ENCODE peak calls at places on chromosomes 5 and 9, in eight cellular contexts. U, I, N, L, A, C, G and E are unnamed samples. For H3K4me1 and H3K27me3, the result is how much of the 10 kb centered on the place peaks cover.

GRCh38 chr5:135986891-135987401 is 32.2 kb upstream of the LECT2 start:
- DNase-seq in C (no peak), I (no peak), A (no peak), U (no peak), L (peak), G (no peak), N (no peak), E (no peak)

GRCh38 chr5:125302577-125302976 is 556.1 kb upstream of the ZNF608 start:
- DNase-seq in G (no peak), A (no peak), I (no peak), U (no peak), C (no peak), L (no peak), N (peak), E (no peak)

GRCh38 chr5:109936996-109937395 is 247.3 kb downstream of the MAN2A1 start:
- DNase-seq in N (no peak), A (no peak), L (no peak), C (no peak), I (no peak), U (no peak), G (no peak), E (no peak)

GRCh38 chr9:121620777-121621437 is 30.5 kb upstream of the DAB2IP start:
- DNase-seq in N (no peak), L (no peak), A (no peak), G (peak), I (no peak), C (peak), U (no peak), E (peak)

GRCh38 chr5:60700347-60700815 is 415 bp upstream of the DEPDC1B start:
- DNase-seq in G (no peak), L (no peak), C (no peak), N (no peak), A (no peak), I (no peak), U (no peak), E (peak)

GRCh38 chr5:120988970-120989369 is 524.9 kb downstream of the PRR16 start:
- DNase-seq in G (no peak), I (no peak), N (no peak), A (no peak), C (no peak), L (no peak), U (no peak), E (no peak)

GRCh38 chr5:172683264-172683663 is 42.2 kb downstream of the NEURL1B start:
- DNase-seq in U (no peak), N (no peak), I (no peak), G (peak), L (peak), A (peak), C (no peak), E (no peak)

GRCh38 chr9:107712390-107712789 is 222.8 kb upstream of the KLF4 start:
- DNase-seq in A (no peak), U (no peak), G (no peak), N (peak), I (peak), L (no peak), C (no peak), E (no peak)

GRCh38 chr5:33235304-33235703 is 205.5 kb upstream of the TARS1 start:
- DNase-seq in L (no peak), A (no peak), G (no peak), I (no peak), C (no peak), U (no peak), N (no peak), E (no peak)

GRCh38 chr9:11701706-11702105 is 991.5 kb upstream of the TYRP1 start:
- DNase-seq in L (no peak), N (no peak), I (no peak), G (no peak), U (no peak), C (no peak), A (no peak), E (no peak)

GRCh38 chr5:137896560-137896959 is 7.3 kb downstream of the PKD2L2 start:
- DNase-seq in A (no peak), L (no peak), C (no peak), U (no peak), N (peak), G (no peak), I (no peak), E (no peak)

GRCh38 chr5:135462304-135462703 is 10.2 kb upstream of the TIFAB start:
- DNase-seq in N (peak), I (no peak), A (no peak), U (no peak), L (peak), C (no peak), G (peak), E (peak)

GRCh38 chr9:72292184-72292787 is 72.7 kb downstream of the ZFAND5 start:
- DNase-seq in U (no peak), N (peak), G (peak), L (no peak), C (no peak), A (no peak), I (no peak), E (no peak)

GRCh38 chr9:36913393-36914211 is 120.5 kb downstream of the PAX5 start:
- DNase-seq in C (no peak), L (no peak), A (no peak), G (no peak), N (no peak), I (no peak), U (no peak), E (no peak)

GRCh38 chr5:135814254-135814653 is 20.2 kb upstream of the SLC25A48 start:
- DNase-seq in N (no peak), G (no peak), C (no peak), I (no peak), U (no peak), A (no peak), L (no peak), E (no peak)

GRCh38 chr9:15155323-15155722 is 151.7 kb downstream of the TTC39B start:
- DNase-seq in L (no peak), U (no peak), C (no peak), I (no peak), A (no peak), N (no peak), G (no peak), E (no peak)

GRCh38 chr5:17080361-17080760 is 137.1 kb upstream of the BASP1 start:
- DNase-seq in L (no peak), C (no peak), A (no peak), U (no peak), G (no peak), I (no peak), N (no peak), E (no peak)

GRCh38 chr9:129888085-129888808 is 53.0 kb downstream of the USP20 start:
- DNase-seq in U (peak), N (no peak), I (no peak), L (no peak), C (no peak), A (peak), G (no peak), E (no peak)

GRCh38 chr5:42950466-42951168 is 89.5 kb downstream of the ANXA2R start:
- DNase-seq in N (peak), L (peak), U (peak), A (no peak), I (no peak), C (peak), G (no peak), E (peak)

GRCh38 chr5:92800360-92800759 is 780.7 kb downstream of the NR2F1-AS1 start:
- DNase-seq in A (no peak), I (no peak), C (no peak), U (no peak), L (no peak), N (no peak), G (no peak), E (peak)

GRCh38 chr9:72586388-72587160 is 65.2 kb downstream of the TMC1 start:
- DNase-seq in G (no peak), U (no peak), A (no peak), L (no peak), I (no peak), N (peak), C (peak), E (no peak)

GRCh38 chr5:25850581-25850980 is 1187.8 kb downstream of the CDH9 start:
- DNase-seq in C (no peak), U (no peak), L (no peak), I (no peak), G (peak), N (peak), A (no peak), E (no peak)

GRCh38 chr5:2174572-2174971 is 291.8 kb upstream of the IRX4 start:
- DNase-seq in L (no peak), N (no peak), C (no peak), I (no peak), G (no peak), A (no peak), U (no peak), E (no peak)

GRCh38 chr5:132464155-132464939 is 26.2 kb downstream of the IRF1 start:
- DNase-seq in C (no peak), G (peak), A (no peak), I (no peak), L (peak), U (no peak), N (no peak), E (peak)

GRCh38 chr5:174338204-174339010 is 292.9 kb downstream of the NSG2 start:
- DNase-seq in N (peak), G (peak), U (no peak), C (no peak), L (no peak), I (no peak), A (no peak), E (no peak)

GRCh38 chr5:77358566-77359205 is 133.4 kb downstream of the WDR41 start:
- DNase-seq in L (no peak), C (no peak), U (no peak), N (peak), A (no peak), I (no peak), G (no peak), E (no peak)

GRCh38 chr5:178416919-178417318 is 173.3 kb downstream of the COL23A1 start:
- DNase-seq in G (no peak), C (no peak), A (no peak), L (peak), U (no peak), N (peak), I (peak), E (no peak)

GRCh38 chr9:13331320-13331719 is 51.8 kb upstream of the MPDZ start:
- DNase-seq in U (no peak), I (no peak), N (no peak), A (no peak), C (no peak), G (no peak), L (no peak), E (no peak)

GRCh38 chr9:109463924-109464625 is 34.0 kb downstream of the PTPN3 start:
- DNase-seq in C (no peak), A (no peak), I (peak), G (no peak), N (no peak), L (no peak), U (no peak), E (no peak)

GRCh38 chr5:134845335-134845851 is 375 bp upstream of the C5orf24 start:
- DNase-seq in C (no peak), N (no peak), G (no peak), I (no peak), L (no peak), U (no peak), A (no peak), E (no peak)

GRCh38 chr9:37954581-37954981 is 50.7 kb upstream of the SLC25A51 start:
- DNase-seq in C (no peak), N (no peak), A (no peak), L (no peak), U (no peak), G (no peak), I (no peak), E (no peak)

GRCh38 chr5:56003179-56003578 is 8.4 kb upstream of the IL6ST start:
- DNase-seq in L (no peak), G (no peak), C (no peak), A (no peak), N (peak), I (no peak), U (no peak), E (no peak)

GRCh38 chr9:137305788-137306545 is 3.9 kb upstream of the NRARP start:
- DNase-seq in C (no peak), A (peak), L (peak), G (peak), N (no peak), U (no peak), I (no peak), E (peak)

GRCh38 chr9:129273941-129274709 is 96.1 kb upstream of the IER5L start:
- DNase-seq in A (peak), N (no peak), G (no peak), U (peak), I (no peak), C (peak), L (peak), E (no peak)

GRCh38 chr5:141897425-141897824 is 19.2 kb upstream of the PCDH1 start:
- DNase-seq in I (no peak), U (no peak), G (no peak), C (no peak), N (no peak), A (no peak), L (no peak), E (no peak)

GRCh38 chr9:83992407-83992806 is 11.8 kb downstream of the RMI1 start:
- DNase-seq in G (no peak), U (no peak), L (no peak), I (no peak), A (no peak), C (no peak), N (peak), E (no peak)

GRCh38 chr9:125966456-125966855 is 219.3 kb downstream of the PBX3 start:
- DNase-seq in U (no peak), N (no peak), L (no peak), C (no peak), G (no peak), A (no peak), I (no peak), E (no peak)

GRCh38 chr5:109826426-109826825 is 136.7 kb downstream of the MAN2A1 start:
- DNase-seq in N (peak), I (no peak), U (no peak), G (no peak), C (no peak), A (no peak), L (no peak), E (no peak)

GRCh38 chr5:80187691-80188090 is 68.2 kb downstream of the SERINC5 start:
- DNase-seq in L (no peak), N (no peak), G (no peak), I (no peak), A (no peak), U (no peak), C (no peak), E (no peak)

GRCh38 chr5:113068559-113068958 is 92.0 kb downstream of the DCP2 start:
- DNase-seq in L (no peak), I (no peak), G (no peak), N (no peak), C (peak), U (no peak), A (no peak), E (no peak)

GRCh38 chr5:113067635-113068344 is 91.2 kb downstream of the DCP2 start:
- DNase-seq in L (no peak), C (peak), G (no peak), U (no peak), I (no peak), N (no peak), A (no peak), E (no peak)

GRCh38 chr5:113063927-113064326 is 87.3 kb downstream of the DCP2 start:
- DNase-seq in U (no peak), N (no peak), G (no peak), I (no peak), C (peak), L (no peak), A (no peak), E (peak)

GRCh38 chr5:113062869-113063508 is 86.4 kb downstream of the DCP2 start:
- DNase-seq in L (no peak), G (no peak), N (no peak), C (no peak), U (no peak), I (no peak), A (no peak), E (no peak)

DNA sequence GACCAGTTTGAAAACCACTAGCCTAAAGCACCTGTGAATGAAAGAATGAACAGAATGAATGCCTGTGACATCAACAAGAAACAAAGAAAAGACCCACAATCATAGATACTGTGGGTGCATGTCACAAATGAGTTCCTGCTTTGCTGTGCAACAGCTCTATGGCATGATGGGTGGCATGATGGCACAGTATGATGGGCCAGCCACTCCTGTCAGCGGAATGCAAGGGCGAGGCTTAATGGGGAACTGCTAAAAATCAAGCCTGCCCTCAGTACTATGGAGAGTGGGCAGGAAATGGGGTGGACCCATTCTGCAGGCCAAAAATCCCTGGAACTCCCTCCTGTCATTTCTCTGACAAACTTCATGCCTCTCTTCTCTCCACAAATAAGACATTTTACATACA is 89.0 kb downstream of the DCP2 start:
- DNase-seq in C (no peak), A (no peak), L (no peak), G (no peak), N (no peak), U (no peak), I (no peak), E (no peak)
- H3K4me1 ChIP-seq in C (under half), A (under half), L (under half), G (under half), N (under half), U (under half), I (under half), E (under half)

GRCh38 chr9:22446950-22447606 is 454 bp downstream of the DMRTA1 start:
- DNase-seq in L (peak), A (peak), C (no peak), G (peak), N (peak), I (no peak), U (peak), E (peak)
- H3K27me3 ChIP-seq in L (under half), A (under half), C (under half), G (under half), N (under half), I (under half), U (under half), E (under half)

GRCh38 chr9:70613024-70613768 is 198.7 kb upstream of the KLF9 start:
- DNase-seq in N (no peak), U (no peak), L (no peak), G (no peak), I (no peak), A (no peak), C (no peak), E (no peak)
- H3K27ac ChIP-seq in N (no peak), U (no peak), L (peak), G (no peak), I (no peak), A (no peak), C (no peak), E (no peak)

GRCh38 chr9:95091971-95092320 is 225.6 kb downstream of the FANCC start:
- DNase-seq in A (no peak), L (no peak), I (no peak), C (no peak), U (no peak), G (no peak), N (peak), E (no peak)

GRCh38 chr9:95090871-95091573 is 226.5 kb downstream of the FANCC start:
- DNase-seq in U (no peak), L (peak), I (no peak), C (no peak), N (no peak), G (no peak), A (no peak), E (peak)

GRCh38 chr9:95089916-95090791 is 227.4 kb downstream of the FANCC start:
- DNase-seq in G (no peak), U (no peak), C (no peak), I (no peak), N (no peak), A (peak), L (peak), E (peak)

GRCh38 chr9:95092321-95093072 is 225.0 kb downstream of the FANCC start:
- DNase-seq in L (peak), C (no peak), G (peak), I (no peak), A (no peak), U (no peak), N (peak), E (peak)

GRCh38 chr9:95091574-95091970 is 225.9 kb downstream of the FANCC start:
- DNase-seq in I (no peak), U (no peak), G (no peak), C (no peak), A (no peak), N (peak), L (peak), E (peak)
- H3K4me1 ChIP-seq in I (half or more), U (half or more), G (under half), C (under half), A (under half), N (under half), L (under half), E (half or more)

GRCh38 chr9:135300346-135301141 is 179.0 kb upstream of the PPP1R26 start:
- DNase-seq in G (no peak), A (peak), I (no peak), U (no peak), L (no peak), C (no peak), N (no peak), E (no peak)

GRCh38 chr9:135303865-135304499 is 175.6 kb upstream of the PPP1R26 start:
- DNase-seq in L (no peak), I (no peak), C (no peak), G (no peak), U (no peak), N (no peak), A (no peak), E (no peak)

GRCh38 chr9:135301271-135302263 is 178.0 kb upstream of the PPP1R26 start:
- DNase-seq in C (no peak), L (no peak), N (no peak), I (no peak), A (peak), G (no peak), U (no peak), E (no peak)

GRCh38 chr9:135303280-135303647 is 176.3 kb upstream of the PPP1R26 start:
- DNase-seq in U (no peak), G (no peak), C (no peak), L (no peak), A (no peak), N (no peak), I (no peak), E (no peak)

DNA sequence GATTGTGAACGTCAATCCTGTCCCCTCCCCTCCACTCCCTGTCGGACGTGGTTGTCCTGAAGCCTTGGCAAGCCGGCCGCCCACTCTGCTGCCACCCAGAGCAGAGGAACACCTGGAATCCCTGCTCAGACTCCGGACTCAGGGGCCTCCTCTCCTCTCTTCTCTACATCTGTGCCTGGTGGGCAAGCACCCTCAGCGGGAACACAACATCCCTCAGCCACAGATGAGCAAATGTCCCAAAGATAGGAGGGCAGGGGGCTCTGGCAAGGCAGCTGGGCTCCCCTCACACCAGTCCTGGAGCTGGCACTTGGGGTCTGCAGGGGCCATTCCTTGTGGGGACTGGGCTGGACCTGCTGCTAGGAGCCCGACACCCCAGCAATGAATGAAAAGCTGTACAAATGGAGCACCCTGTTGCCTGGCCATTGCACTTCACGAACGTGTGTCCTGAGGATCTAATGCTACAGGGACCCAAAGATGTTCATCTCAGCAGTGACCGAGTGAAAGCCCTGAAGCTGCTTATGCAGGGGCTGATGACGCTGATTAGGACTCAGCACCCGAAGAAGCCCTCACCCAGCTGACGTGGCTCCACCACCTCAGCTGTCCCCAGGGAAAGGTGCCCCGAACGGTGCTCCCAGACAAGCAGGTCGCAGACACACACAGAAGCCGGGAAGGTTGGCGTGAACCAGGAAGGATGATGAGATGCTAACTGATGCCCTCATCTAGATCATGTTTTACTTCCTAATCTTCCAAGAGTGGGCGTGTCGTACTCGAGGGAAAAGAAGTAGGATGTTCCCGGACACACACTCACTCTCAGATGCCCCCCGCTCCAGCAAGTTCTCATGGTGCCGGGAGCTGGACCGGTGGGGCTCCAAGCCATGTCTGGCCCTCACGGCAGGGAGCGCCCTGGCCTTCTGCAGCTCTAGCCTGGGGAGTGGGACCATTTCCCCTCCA is 177.0 kb upstream of the PPP1R26 start:
- DNase-seq in L (no peak), C (no peak), N (no peak), A (peak), U (no peak), I (no peak), G (no peak), E (no peak)
- H3K27me3 ChIP-seq in L (under half), C (under half), N (half or more), A (under half), U (under half), I (half or more), G (under half), E (under half)